ENCODE peak calls at places on chromosomes 5 and 9, in six cellular contexts. R is uterus, Y is IMR-90, H is A549, E is HepG2, L is Peyer's patch. M is an unnamed sample.

GRCh38 chr5:145236127-145236526 is 599.0 kb downstream of the PRELID2 start:
- DNase-seq in E (no peak), Y (peak), L (no peak), H (no peak), R (no peak), M (no peak)

GRCh38 chr5:1005904-1006655 is 2.5 kb upstream of the NKD2 start:
- DNase-seq in L (peak), R (peak), H (no peak), E (no peak), Y (no peak), M (no peak)

GRCh38 chr5:136060963-136061362 is 32.2 kb downstream of the TGFBI start:
- DNase-seq in L (no peak), H (no peak), Y (no peak), R (no peak), E (no peak), M (no peak)

GRCh38 chr9:129253820-129254381 is 75.8 kb upstream of the IER5L start:
- DNase-seq in E (no peak), H (no peak), Y (no peak), R (peak), L (peak), M (no peak)

GRCh38 chr5:142830241-142831018 is 60.3 kb downstream of the ARHGAP26 start:
- DNase-seq in L (no peak), R (no peak), E (no peak), H (no peak), Y (peak), M (no peak)

GRCh38 chr9:108397286-108397685 is 458.5 kb downstream of the ACTL7B start:
- DNase-seq in Y (no peak), R (no peak), H (no peak), E (no peak), L (no peak), M (no peak)

GRCh38 chr5:1727571-1727970 is 72.1 kb downstream of the MRPL36 start:
- DNase-seq in R (no peak), L (no peak), Y (no peak), H (no peak), E (no peak), M (no peak)

GRCh38 chr9:76610009-76610352 is 151.0 kb downstream of the GCNT1 start:
- DNase-seq in R (peak), E (no peak), L (peak), H (no peak), Y (peak), M (no peak)

GRCh38 chr5:150116667-150117395 is 30.5 kb upstream of the CSF1R start:
- DNase-seq in R (peak), L (no peak), E (no peak), H (no peak), Y (peak), M (peak)

GRCh38 chr9:71001780-71002386 is 119.5 kb downstream of the TRPM3 start:
- DNase-seq in L (no peak), E (peak), H (no peak), Y (peak), R (no peak), M (no peak)

GRCh38 chr9:95793924-95794828 is 81.3 kb upstream of the ERCC6L2 start:
- DNase-seq in H (no peak), L (no peak), R (no peak), Y (peak), E (no peak), M (peak)

GRCh38 chr9:37966443-37967271 is 62.7 kb upstream of the SLC25A51 start:
- DNase-seq in E (peak), Y (peak), R (no peak), L (peak), H (peak), M (no peak)

GRCh38 chr5:79936644-79937216 is 54.3 kb downstream of the MTX3 start:
- DNase-seq in R (no peak), H (no peak), E (no peak), L (no peak), Y (no peak), M (no peak)

GRCh38 chr9:96603305-96604004 is 16.2 kb downstream of the CDC14B start:
- DNase-seq in E (no peak), Y (peak), R (no peak), L (no peak), H (no peak), M (no peak)

GRCh38 chr5:5421149-5421960 is 1.1 kb upstream of the ICE1 start:
- DNase-seq in E (no peak), L (no peak), Y (peak), H (no peak), R (no peak), M (no peak)

GRCh38 chr9:30796806-30797205 is 1587.6 kb upstream of the ACO1 start:
- DNase-seq in L (no peak), E (no peak), R (no peak), H (no peak), Y (no peak), M (no peak)

GRCh38 chr5:149632311-149633251 is 51.3 kb downstream of the ARHGEF37 start:
- DNase-seq in E (no peak), R (no peak), H (no peak), L (no peak), Y (peak), M (peak)

GRCh38 chr5:75300084-75300483 is 36.9 kb upstream of the HMGCR start:
- DNase-seq in Y (no peak), L (no peak), H (no peak), E (no peak), R (no peak), M (no peak)

GRCh38 chr9:109730228-109730627 is 49.8 kb upstream of the PALM2AKAP2 start:
- DNase-seq in Y (no peak), H (no peak), E (no peak), L (no peak), R (no peak), M (no peak)

GRCh38 chr9:86043999-86044398 is 55.4 kb downstream of the GOLM1 start:
- DNase-seq in Y (no peak), H (no peak), R (no peak), L (no peak), E (peak), M (no peak)

GRCh38 chr9:132075853-132076252 is 3.8 kb downstream of the MED27 start:
- DNase-seq in Y (no peak), E (no peak), L (no peak), H (no peak), R (no peak), M (no peak)

GRCh38 chr5:28523887-28524637 is 1485.7 kb upstream of the CDH9 start:
- DNase-seq in R (no peak), H (no peak), L (no peak), E (no peak), Y (peak), M (no peak)

GRCh38 chr5:124996764-124997077 is 250.3 kb upstream of the ZNF608 start:
- DNase-seq in L (no peak), Y (peak), E (no peak), H (no peak), R (no peak), M (no peak)

GRCh38 chr9:98550206-98550820 is 158.4 kb downstream of the GABBR2 start:
- DNase-seq in Y (peak), H (no peak), R (no peak), E (no peak), L (no peak), M (no peak)

GRCh38 chr5:74094096-74094778 is 468.2 kb downstream of the ARHGEF28 start:
- DNase-seq in R (no peak), Y (no peak), E (no peak), L (no peak), H (no peak), M (no peak)

GRCh38 chr9:37917801-37918664 is 14.1 kb upstream of the SLC25A51 start:
- DNase-seq in E (no peak), R (no peak), Y (no peak), H (no peak), L (no peak), M (no peak)

GRCh38 chr9:111959468-111959941 is 62.9 kb downstream of the UGCG start:
- DNase-seq in E (peak), H (peak), L (peak), Y (peak), R (no peak), M (peak)

GRCh38 chr5:2371419-2371710 is 380.1 kb downstream of the IRX2 start:
- DNase-seq in L (no peak), R (no peak), Y (no peak), H (no peak), E (no peak), M (no peak)

GRCh38 chr5:78912085-78912771 is 72.9 kb downstream of the ARSB start:
- DNase-seq in Y (peak), R (peak), H (no peak), E (no peak), L (no peak), M (no peak)

GRCh38 chr9:134359493-134360179 is 33.4 kb downstream of the RXRA start:
- DNase-seq in E (no peak), Y (no peak), R (no peak), H (no peak), L (no peak), M (no peak)

GRCh38 chr5:165573445-165573844 is 2068.0 kb downstream of the MAT2B start:
- DNase-seq in Y (peak), H (no peak), L (no peak), E (no peak), R (no peak), M (no peak)

GRCh38 chr5:124546643-124547042 is 199.8 kb downstream of the ZNF608 start:
- DNase-seq in R (no peak), E (no peak), Y (peak), H (no peak), L (no peak), M (peak)

GRCh38 chr5:67299317-67299716 is 102.7 kb upstream of the CD180 start:
- DNase-seq in R (no peak), E (no peak), Y (peak), H (no peak), L (no peak), M (no peak)

GRCh38 chr5:67300321-67300720 is 103.7 kb upstream of the CD180 start:
- DNase-seq in Y (no peak), R (peak), H (no peak), E (no peak), L (no peak), M (no peak)

GRCh38 chr5:67303356-67303755 is 106.8 kb upstream of the CD180 start:
- DNase-seq in E (no peak), H (no peak), L (no peak), R (no peak), Y (peak), M (no peak)

GRCh38 chr5:67297802-67298532 is 101.4 kb upstream of the CD180 start:
- DNase-seq in R (no peak), Y (no peak), E (no peak), H (no peak), L (no peak), M (no peak)

DNA sequence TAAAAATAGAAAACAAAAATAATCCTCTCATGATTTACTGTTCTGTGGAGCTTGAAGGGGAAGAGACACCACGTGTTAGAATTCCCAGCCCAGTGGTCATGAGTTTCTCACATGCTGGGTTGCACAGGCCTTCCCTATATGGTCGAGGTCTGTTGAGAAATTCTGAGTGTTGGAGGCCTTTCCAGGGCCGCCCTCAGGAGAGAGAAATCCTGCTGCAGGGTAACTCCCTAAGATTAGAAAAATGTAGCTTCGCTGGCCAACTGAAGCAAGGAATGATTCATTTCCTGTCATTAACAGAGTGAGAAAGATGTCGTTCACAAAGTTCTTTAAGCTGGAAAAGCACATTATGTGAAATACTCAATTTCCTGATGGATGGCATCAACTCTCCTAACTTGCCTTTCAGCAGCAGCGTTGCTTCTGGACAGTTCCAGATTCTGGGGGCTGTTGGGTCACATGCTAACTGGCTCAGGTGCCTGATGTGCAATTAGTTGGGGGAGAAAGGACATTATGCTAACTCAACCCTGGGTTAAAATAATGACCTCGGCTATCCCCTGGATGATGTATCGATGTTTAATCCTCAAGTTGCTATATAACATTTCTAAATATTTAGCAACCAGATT is 104.8 kb upstream of the CD180 start:
- DNase-seq in L (no peak), E (no peak), R (peak), H (no peak), Y (peak), M (peak)
- TF ChIP-seq POLR2A in L (no peak), E (no peak), R (no peak), H (no peak), Y (no peak), M (no peak)

GRCh38 chr9:137070201-137070905 is at the start of gene SAPCD2:
- DNase-seq in H (peak), Y (peak), R (peak), E (peak), L (peak), M (peak)

GRCh38 chr9:137068539-137069507 is 1.5 kb downstream of the SAPCD2 start:
- DNase-seq in Y (no peak), R (no peak), E (no peak), H (no peak), L (no peak), M (no peak)

GRCh38 chr9:137069508-137070071 is 767 bp downstream of the SAPCD2 start:
- DNase-seq in Y (no peak), E (no peak), L (no peak), R (no peak), H (no peak), M (no peak)

GRCh38 chr9:137071282-137071681 is 925 bp upstream of the SAPCD2 start:
- DNase-seq in R (no peak), L (no peak), Y (no peak), H (no peak), E (no peak), M (no peak)

DNA sequence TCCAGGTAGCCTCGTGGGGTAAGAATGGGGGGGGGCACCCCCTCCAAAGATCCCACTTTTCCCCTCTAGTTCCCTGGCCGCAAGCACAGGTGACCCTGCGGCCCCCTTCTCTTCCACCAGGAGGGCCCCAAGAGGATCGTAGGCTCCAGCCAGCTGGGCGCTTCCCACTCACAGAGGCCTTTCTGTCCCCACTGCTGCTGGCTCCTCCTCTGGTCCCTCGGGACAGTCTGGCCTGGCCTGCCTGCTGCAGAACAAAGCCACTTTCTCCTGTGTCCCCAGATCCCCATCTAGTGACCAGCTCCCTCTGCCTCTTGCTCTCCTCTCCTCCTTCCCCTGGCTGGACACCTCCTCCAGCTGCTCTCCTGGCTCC is 534 bp upstream of the SAPCD2 start:
- DNase-seq in E (peak), R (no peak), H (no peak), Y (no peak), L (no peak), M (no peak)
- TF ChIP-seq POLR2A in E (no peak), R (no peak), H (no peak), Y (no peak), L (no peak), M (no peak)

DNA sequence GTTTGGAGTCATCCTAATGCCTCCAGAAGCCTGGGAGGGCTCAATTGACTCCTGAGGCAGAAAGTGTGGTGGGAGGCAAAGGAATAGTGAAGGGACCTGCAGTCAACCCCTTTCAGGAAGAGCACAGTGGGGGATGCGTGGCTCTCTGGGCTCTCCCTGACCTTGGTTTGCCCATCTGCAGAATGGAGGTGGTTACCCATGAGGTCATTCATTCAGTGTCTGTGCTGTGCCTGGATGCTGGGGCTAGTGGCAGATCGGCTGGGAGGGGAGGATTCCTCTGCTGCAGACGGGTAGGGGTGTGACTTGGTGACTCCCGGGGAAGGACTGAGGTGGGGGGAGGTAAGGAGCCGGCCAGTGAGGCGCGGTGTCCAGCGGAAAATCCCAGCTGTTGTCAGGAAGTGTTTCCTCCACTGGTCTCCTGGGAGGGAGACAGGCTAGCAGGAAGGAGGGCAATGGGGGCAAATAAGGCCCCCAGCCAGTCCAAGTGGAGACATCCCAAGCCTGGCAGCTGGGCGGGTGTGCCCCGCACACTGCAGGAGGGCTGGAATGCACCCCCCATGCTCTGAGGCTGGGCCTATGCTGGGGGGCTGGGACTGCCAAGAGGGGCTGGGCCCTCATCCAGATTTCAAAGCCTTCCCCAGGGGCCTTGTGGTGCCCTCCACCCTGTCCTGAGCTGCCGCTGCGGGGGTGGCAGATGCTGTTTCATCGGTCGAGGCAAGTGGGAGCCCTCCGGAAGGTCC is 10.9 kb downstream of the CXXC5 start:
- DNase-seq in H (no peak), Y (peak), R (no peak), L (no peak), E (no peak), M (peak)
- TF ChIP-seq POLR2A in H (no peak), Y (no peak), R (no peak), L (no peak), E (no peak), M (peak)

GRCh38 chr5:177592010-177592834 is at the start of gene TMED9:
- DNase-seq in L (peak), E (peak), Y (peak), H (peak), R (peak), M (peak)
- TF ChIP-seq POLR2A in L (peak), E (peak), Y (peak), H (peak), R (peak), M (peak)

GRCh38 chr9:121277026-121277425 is 9.1 kb downstream of the GSN start:
- DNase-seq in H (no peak), L (no peak), R (no peak), E (no peak), Y (no peak), M (no peak)

GRCh38 chr9:121275781-121276658 is 8.1 kb downstream of the GSN start:
- DNase-seq in E (no peak), L (no peak), H (no peak), R (no peak), Y (no peak), M (no peak)

GRCh38 chr9:121277518-121278275 is 9.7 kb downstream of the GSN start:
- DNase-seq in Y (peak), H (no peak), E (no peak), R (no peak), L (no peak), M (no peak)

GRCh38 chr9:121272401-121272948 is 4.5 kb downstream of the GSN start:
- DNase-seq in Y (no peak), L (no peak), E (no peak), R (no peak), H (no peak), M (no peak)

GRCh38 chr9:121274851-121275250 is 6.9 kb downstream of the GSN start:
- DNase-seq in R (no peak), L (no peak), H (no peak), Y (no peak), E (no peak), M (no peak)
- TF ChIP-seq POLR2A in R (no peak), L (no peak), H (no peak), Y (no peak), E (no peak), M (no peak)

DNA sequence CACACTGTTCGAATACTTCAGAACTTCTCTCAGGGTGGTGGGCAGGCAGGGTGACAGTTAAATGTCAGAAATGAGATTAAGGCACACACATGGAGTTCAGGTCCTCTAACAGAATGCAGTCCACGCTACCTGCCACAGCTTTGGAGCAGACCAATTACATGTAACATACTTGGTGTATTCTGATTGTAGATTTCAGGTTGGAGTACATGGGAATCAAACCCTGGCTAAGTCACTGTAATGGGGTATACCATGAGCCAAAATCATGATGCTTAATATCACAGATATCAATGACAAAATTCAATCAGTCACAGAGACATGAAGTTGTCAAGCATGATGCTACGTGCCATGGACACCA is 48.9 kb downstream of the MEF2C start:
- DNase-seq in Y (no peak), E (no peak), R (no peak), H (no peak), L (no peak), M (no peak)
- TF ChIP-seq POLR2A in Y (no peak), E (no peak), R (no peak), H (no peak), L (no peak), M (no peak)

GRCh38 chr5:82356808-82357671 is 78.9 kb upstream of the RPS23 start:
- DNase-seq in H (peak), L (peak), Y (peak), R (peak), E (peak), M (peak)
- TF ChIP-seq POLR2A in H (no peak), L (no peak), Y (no peak), R (no peak), E (peak), M (no peak)